ENCODE peak calls at places on chromosomes 13 and 19, in five cellular contexts. One of them, this sample, is unnamed.

GRCh38 chr13:72637561-72637960 is 89.9 kb downstream of the MZT1 start:
- DNase-seq in stimulated activated CD4-positive, alpha-beta T cell treated with anti-CD3 and anti-CD28 coated beads, Interleukin-2, amount 100 ng/mL, for 24 hours: no peak
- DNase-seq in activated CD8-positive, alpha-beta memory T cell treated with anti-CD3 and anti-CD28 coated beads for 1 hour: no peak
- DNase-seq in skeletal muscle cell: no peak
- DNase-seq in fibroblast of lung: no peak
- DNase-seq in this sample: no peak

GRCh38 chr19:2080336-2080988 is 15.7 kb downstream of the MOB3A start:
- DNase-seq in stimulated activated CD4-positive, alpha-beta T cell treated with anti-CD3 and anti-CD28 coated beads, Interleukin-2, amount 100 ng/mL, for 24 hours: no peak
- DNase-seq in activated CD8-positive, alpha-beta memory T cell treated with anti-CD3 and anti-CD28 coated beads for 1 hour: no peak
- DNase-seq in skeletal muscle cell: no peak
- DNase-seq in fibroblast of lung: no peak
- DNase-seq in this sample: no peak

GRCh38 chr13:52815330-52815729 is 33.1 kb downstream of the PCDH8 start:
- DNase-seq in stimulated activated CD4-positive, alpha-beta T cell treated with anti-CD3 and anti-CD28 coated beads, Interleukin-2, amount 100 ng/mL, for 24 hours: no peak
- DNase-seq in activated CD8-positive, alpha-beta memory T cell treated with anti-CD3 and anti-CD28 coated beads for 1 hour: no peak
- DNase-seq in skeletal muscle cell: no peak
- DNase-seq in fibroblast of lung: no peak
- DNase-seq in this sample: no peak

GRCh38 chr13:39134574-39134973 is 96.3 kb downstream of the NHLRC3 start:
- DNase-seq in stimulated activated CD4-positive, alpha-beta T cell treated with anti-CD3 and anti-CD28 coated beads, Interleukin-2, amount 100 ng/mL, for 24 hours: no peak
- DNase-seq in activated CD8-positive, alpha-beta memory T cell treated with anti-CD3 and anti-CD28 coated beads for 1 hour: no peak
- DNase-seq in skeletal muscle cell: no peak
- DNase-seq in fibroblast of lung: no peak
- DNase-seq in this sample: no peak

GRCh38 chr13:50685491-50685890 is 158.0 kb downstream of the DLEU7 start:
- DNase-seq in stimulated activated CD4-positive, alpha-beta T cell treated with anti-CD3 and anti-CD28 coated beads, Interleukin-2, amount 100 ng/mL, for 24 hours: no peak
- DNase-seq in activated CD8-positive, alpha-beta memory T cell treated with anti-CD3 and anti-CD28 coated beads for 1 hour: no peak
- DNase-seq in skeletal muscle cell: no peak
- DNase-seq in fibroblast of lung: peak; percentile 21
- DNase-seq in this sample: no peak

GRCh38 chr13:35956074-35956473 is 175.1 kb downstream of the DCLK1 start:
- DNase-seq in stimulated activated CD4-positive, alpha-beta T cell treated with anti-CD3 and anti-CD28 coated beads, Interleukin-2, amount 100 ng/mL, for 24 hours: no peak
- DNase-seq in activated CD8-positive, alpha-beta memory T cell treated with anti-CD3 and anti-CD28 coated beads for 1 hour: no peak
- DNase-seq in skeletal muscle cell: no peak
- DNase-seq in fibroblast of lung: no peak
- DNase-seq in this sample: no peak

GRCh38 chr19:42477933-42478332 is 35.2 kb upstream of the CXCL17 start:
- DNase-seq in stimulated activated CD4-positive, alpha-beta T cell treated with anti-CD3 and anti-CD28 coated beads, Interleukin-2, amount 100 ng/mL, for 24 hours: no peak
- DNase-seq in activated CD8-positive, alpha-beta memory T cell treated with anti-CD3 and anti-CD28 coated beads for 1 hour: no peak
- DNase-seq in skeletal muscle cell: no peak
- DNase-seq in fibroblast of lung: no peak
- DNase-seq in this sample: no peak

GRCh38 chr13:43767351-43767901 is 19.3 kb downstream of the ENOX1 start:
- DNase-seq in stimulated activated CD4-positive, alpha-beta T cell treated with anti-CD3 and anti-CD28 coated beads, Interleukin-2, amount 100 ng/mL, for 24 hours: no peak
- DNase-seq in activated CD8-positive, alpha-beta memory T cell treated with anti-CD3 and anti-CD28 coated beads for 1 hour: no peak
- DNase-seq in skeletal muscle cell: peak; percentile 26
- DNase-seq in fibroblast of lung: peak; percentile 55
- DNase-seq in this sample: no peak

GRCh38 chr19:1248454-1249297 is at the start of gene MIDN:
- DNase-seq in stimulated activated CD4-positive, alpha-beta T cell treated with anti-CD3 and anti-CD28 coated beads, Interleukin-2, amount 100 ng/mL, for 24 hours: peak; percentile 76
- DNase-seq in activated CD8-positive, alpha-beta memory T cell treated with anti-CD3 and anti-CD28 coated beads for 1 hour: peak; percentile 79
- DNase-seq in skeletal muscle cell: peak; percentile 62
- DNase-seq in fibroblast of lung: peak; percentile 90
- DNase-seq in this sample: no peak

GRCh38 chr19:13692096-13692495 is 72.2 kb upstream of the MRI1 start:
- DNase-seq in stimulated activated CD4-positive, alpha-beta T cell treated with anti-CD3 and anti-CD28 coated beads, Interleukin-2, amount 100 ng/mL, for 24 hours: no peak
- DNase-seq in activated CD8-positive, alpha-beta memory T cell treated with anti-CD3 and anti-CD28 coated beads for 1 hour: no peak
- DNase-seq in skeletal muscle cell: no peak
- DNase-seq in fibroblast of lung: peak; percentile 46
- DNase-seq in this sample: no peak

GRCh38 chr19:18558595-18558994 is 925 bp downstream of the KXD1 start:
- DNase-seq in stimulated activated CD4-positive, alpha-beta T cell treated with anti-CD3 and anti-CD28 coated beads, Interleukin-2, amount 100 ng/mL, for 24 hours: no peak
- DNase-seq in activated CD8-positive, alpha-beta memory T cell treated with anti-CD3 and anti-CD28 coated beads for 1 hour: no peak
- DNase-seq in skeletal muscle cell: no peak
- DNase-seq in fibroblast of lung: no peak
- DNase-seq in this sample: no peak

GRCh38 chr19:6707658-6708018 is 12.8 kb downstream of the C3 start:
- DNase-seq in stimulated activated CD4-positive, alpha-beta T cell treated with anti-CD3 and anti-CD28 coated beads, Interleukin-2, amount 100 ng/mL, for 24 hours: no peak
- DNase-seq in activated CD8-positive, alpha-beta memory T cell treated with anti-CD3 and anti-CD28 coated beads for 1 hour: no peak
- DNase-seq in skeletal muscle cell: no peak
- DNase-seq in fibroblast of lung: no peak
- DNase-seq in this sample: no peak

GRCh38 chr13:48161530-48162179 is 66.8 kb upstream of the MED4 start:
- DNase-seq in stimulated activated CD4-positive, alpha-beta T cell treated with anti-CD3 and anti-CD28 coated beads, Interleukin-2, amount 100 ng/mL, for 24 hours: no peak
- DNase-seq in activated CD8-positive, alpha-beta memory T cell treated with anti-CD3 and anti-CD28 coated beads for 1 hour: no peak
- DNase-seq in skeletal muscle cell: no peak
- DNase-seq in fibroblast of lung: no peak
- DNase-seq in this sample: no peak

GRCh38 chr19:16042533-16043085 is 33.7 kb upstream of the TPM4 start:
- DNase-seq in stimulated activated CD4-positive, alpha-beta T cell treated with anti-CD3 and anti-CD28 coated beads, Interleukin-2, amount 100 ng/mL, for 24 hours: no peak
- DNase-seq in activated CD8-positive, alpha-beta memory T cell treated with anti-CD3 and anti-CD28 coated beads for 1 hour: no peak
- DNase-seq in skeletal muscle cell: no peak
- DNase-seq in fibroblast of lung: no peak
- DNase-seq in this sample: no peak

GRCh38 chr13:98349731-98350305 is 172.7 kb upstream of the RNF113B start:
- DNase-seq in stimulated activated CD4-positive, alpha-beta T cell treated with anti-CD3 and anti-CD28 coated beads, Interleukin-2, amount 100 ng/mL, for 24 hours: no peak
- DNase-seq in activated CD8-positive, alpha-beta memory T cell treated with anti-CD3 and anti-CD28 coated beads for 1 hour: no peak
- DNase-seq in skeletal muscle cell: no peak
- DNase-seq in fibroblast of lung: no peak
- DNase-seq in this sample: no peak

GRCh38 chr13:78370231-78370630 is 233.1 kb downstream of the POU4F1 start:
- DNase-seq in stimulated activated CD4-positive, alpha-beta T cell treated with anti-CD3 and anti-CD28 coated beads, Interleukin-2, amount 100 ng/mL, for 24 hours: no peak
- DNase-seq in activated CD8-positive, alpha-beta memory T cell treated with anti-CD3 and anti-CD28 coated beads for 1 hour: no peak
- DNase-seq in skeletal muscle cell: no peak
- DNase-seq in fibroblast of lung: no peak
- DNase-seq in this sample: no peak

GRCh38 chr19:45767881-45768643 is 990 bp downstream of the SIX5 start:
- DNase-seq in stimulated activated CD4-positive, alpha-beta T cell treated with anti-CD3 and anti-CD28 coated beads, Interleukin-2, amount 100 ng/mL, for 24 hours: peak; percentile 54
- DNase-seq in activated CD8-positive, alpha-beta memory T cell treated with anti-CD3 and anti-CD28 coated beads for 1 hour: no peak
- DNase-seq in skeletal muscle cell: no peak
- DNase-seq in fibroblast of lung: peak; percentile 69
- DNase-seq in this sample: no peak

GRCh38 chr19:38596057-38596981 is 21.4 kb downstream of the MAP4K1 start:
- DNase-seq in stimulated activated CD4-positive, alpha-beta T cell treated with anti-CD3 and anti-CD28 coated beads, Interleukin-2, amount 100 ng/mL, for 24 hours: peak; percentile 58
- DNase-seq in activated CD8-positive, alpha-beta memory T cell treated with anti-CD3 and anti-CD28 coated beads for 1 hour: no peak
- DNase-seq in skeletal muscle cell: no peak
- DNase-seq in fibroblast of lung: no peak
- DNase-seq in this sample: no peak

GRCh38 chr13:104318121-104318520 is 1251.9 kb upstream of the SLC10A2 start:
- DNase-seq in stimulated activated CD4-positive, alpha-beta T cell treated with anti-CD3 and anti-CD28 coated beads, Interleukin-2, amount 100 ng/mL, for 24 hours: no peak
- DNase-seq in activated CD8-positive, alpha-beta memory T cell treated with anti-CD3 and anti-CD28 coated beads for 1 hour: no peak
- DNase-seq in skeletal muscle cell: no peak
- DNase-seq in fibroblast of lung: peak; percentile 69
- DNase-seq in this sample: no peak

GRCh38 chr19:19444694-19445155 is 39.2 kb downstream of the GATAD2A start:
- DNase-seq in stimulated activated CD4-positive, alpha-beta T cell treated with anti-CD3 and anti-CD28 coated beads, Interleukin-2, amount 100 ng/mL, for 24 hours: no peak
- DNase-seq in activated CD8-positive, alpha-beta memory T cell treated with anti-CD3 and anti-CD28 coated beads for 1 hour: no peak
- DNase-seq in skeletal muscle cell: no peak
- DNase-seq in fibroblast of lung: no peak
- DNase-seq in this sample: no peak

GRCh38 chr13:36431204-36432105 is 840 bp upstream of the CCNA1 start:
- DNase-seq in stimulated activated CD4-positive, alpha-beta T cell treated with anti-CD3 and anti-CD28 coated beads, Interleukin-2, amount 100 ng/mL, for 24 hours: peak; percentile 32
- DNase-seq in activated CD8-positive, alpha-beta memory T cell treated with anti-CD3 and anti-CD28 coated beads for 1 hour: no peak
- DNase-seq in skeletal muscle cell: no peak
- DNase-seq in fibroblast of lung: no peak
- DNase-seq in this sample: no peak

GRCh38 chr13:88802886-88803285 is 1131.7 kb downstream of the SLITRK5 start:
- DNase-seq in stimulated activated CD4-positive, alpha-beta T cell treated with anti-CD3 and anti-CD28 coated beads, Interleukin-2, amount 100 ng/mL, for 24 hours: no peak
- DNase-seq in activated CD8-positive, alpha-beta memory T cell treated with anti-CD3 and anti-CD28 coated beads for 1 hour: no peak
- DNase-seq in skeletal muscle cell: peak; percentile 8
- DNase-seq in fibroblast of lung: peak; percentile 12
- DNase-seq in this sample: no peak

GRCh38 chr13:97302611-97303010 is 80.5 kb downstream of the MBNL2 start:
- DNase-seq in stimulated activated CD4-positive, alpha-beta T cell treated with anti-CD3 and anti-CD28 coated beads, Interleukin-2, amount 100 ng/mL, for 24 hours: no peak
- DNase-seq in activated CD8-positive, alpha-beta memory T cell treated with anti-CD3 and anti-CD28 coated beads for 1 hour: no peak
- DNase-seq in skeletal muscle cell: no peak
- DNase-seq in fibroblast of lung: no peak
- DNase-seq in this sample: no peak

GRCh38 chr13:23842406-23842805 is 46.8 kb downstream of the MIPEP start:
- DNase-seq in stimulated activated CD4-positive, alpha-beta T cell treated with anti-CD3 and anti-CD28 coated beads, Interleukin-2, amount 100 ng/mL, for 24 hours: no peak
- DNase-seq in activated CD8-positive, alpha-beta memory T cell treated with anti-CD3 and anti-CD28 coated beads for 1 hour: no peak
- DNase-seq in skeletal muscle cell: no peak
- DNase-seq in fibroblast of lung: no peak
- DNase-seq in this sample: no peak

GRCh38 chr19:36916991-36917390 is 859 bp downstream of the ZNF568 start:
- DNase-seq in stimulated activated CD4-positive, alpha-beta T cell treated with anti-CD3 and anti-CD28 coated beads, Interleukin-2, amount 100 ng/mL, for 24 hours: no peak
- DNase-seq in activated CD8-positive, alpha-beta memory T cell treated with anti-CD3 and anti-CD28 coated beads for 1 hour: no peak
- DNase-seq in skeletal muscle cell: peak; percentile 5
- DNase-seq in fibroblast of lung: peak; percentile 55
- DNase-seq in this sample: no peak

GRCh38 chr13:52600666-52601065 is 41.6 kb upstream of the HNRNPA1L2 start:
- DNase-seq in stimulated activated CD4-positive, alpha-beta T cell treated with anti-CD3 and anti-CD28 coated beads, Interleukin-2, amount 100 ng/mL, for 24 hours: no peak
- DNase-seq in activated CD8-positive, alpha-beta memory T cell treated with anti-CD3 and anti-CD28 coated beads for 1 hour: no peak
- DNase-seq in skeletal muscle cell: no peak
- DNase-seq in fibroblast of lung: peak; percentile 35
- DNase-seq in this sample: no peak

GRCh38 chr13:30808600-30808999 is 73.3 kb downstream of the ALOX5AP start:
- DNase-seq in stimulated activated CD4-positive, alpha-beta T cell treated with anti-CD3 and anti-CD28 coated beads, Interleukin-2, amount 100 ng/mL, for 24 hours: no peak
- DNase-seq in activated CD8-positive, alpha-beta memory T cell treated with anti-CD3 and anti-CD28 coated beads for 1 hour: no peak
- DNase-seq in skeletal muscle cell: no peak
- DNase-seq in fibroblast of lung: no peak
- DNase-seq in this sample: no peak